ENCODE peak calls at places on chromosomes 3 and 15, in five cellular contexts. K is neural progenitor cell, R is OCI-LY7, N is brain microvascular endothelial cell, F is skeletal muscle cell. Z is an unnamed sample.

GRCh38 chr3:64354221-64354620 is 129.0 kb upstream of the PRICKLE2 start:
- DNase-seq in K (no peak), R (no peak), N (peak), F (no peak), Z (no peak)

GRCh38 chr15:92326236-92326635 is 67.4 kb upstream of the ST8SIA2 start:
- DNase-seq in K (no peak), R (no peak), N (no peak), F (no peak), Z (no peak)

GRCh38 chr3:86481031-86481430 is 509.9 kb downstream of the VGLL3 start:
- DNase-seq in K (no peak), R (no peak), N (no peak), F (no peak), Z (no peak)

GRCh38 chr3:28745904-28746617 is 397.4 kb upstream of the AZI2 start:
- DNase-seq in K (no peak), R (no peak), N (peak), F (peak), Z (no peak)

GRCh38 chr3:112671930-112672715 is 31.2 kb upstream of the CCDC80 start:
- DNase-seq in K (no peak), R (no peak), N (peak), F (peak), Z (peak)

GRCh38 chr3:182710557-182711157 is 82.6 kb upstream of the ATP11B start:
- DNase-seq in K (peak), R (peak), N (no peak), F (no peak), Z (peak)

GRCh38 chr3:9280477-9281219 is 31.2 kb upstream of the SRGAP3 start:
- DNase-seq in K (peak), R (no peak), N (no peak), F (no peak), Z (peak)

GRCh38 chr15:50562735-50563640 is 16.5 kb upstream of the USP50 start:
- DNase-seq in K (no peak), R (no peak), N (no peak), F (no peak), Z (peak)

GRCh38 chr3:149023951-149024350 is 32.6 kb downstream of the GYG1 start:
- DNase-seq in K (no peak), R (peak), N (no peak), F (no peak), Z (no peak)

GRCh38 chr3:38811822-38812221 is 4.2 kb downstream of the SCN10A start:
- DNase-seq in K (no peak), R (no peak), N (no peak), F (no peak), Z (no peak)

GRCh38 chr15:90529369-90530249 is at the start of gene CRTC3:
- DNase-seq in K (peak), R (peak), N (peak), F (no peak), Z (no peak)

GRCh38 chr15:52441846-52442245 is 86.8 kb downstream of the MYO5A start:
- DNase-seq in K (no peak), R (no peak), N (no peak), F (no peak), Z (no peak)

GRCh38 chr3:151864423-151865101 is 8.9 kb upstream of the SUCNR1 start:
- DNase-seq in K (no peak), R (no peak), N (peak), F (no peak), Z (peak)

GRCh38 chr15:73153447-73153846 is 101.2 kb downstream of the NEO1 start:
- DNase-seq in K (no peak), R (no peak), N (no peak), F (no peak), Z (no peak)

GRCh38 chr3:50126287-50127211 is 28.6 kb upstream of the SEMA3F start:
- DNase-seq in K (peak), R (no peak), N (no peak), F (no peak), Z (no peak)

GRCh38 chr3:52145736-52146110 is 8.5 kb downstream of the POC1A start:
- DNase-seq in K (no peak), R (no peak), N (no peak), F (no peak), Z (no peak)

GRCh38 chr15:92123848-92124631 is 269.6 kb upstream of the ST8SIA2 start:
- DNase-seq in K (no peak), R (no peak), N (no peak), F (no peak), Z (no peak)

GRCh38 chr3:89560546-89560945 is 453.1 kb downstream of the EPHA3 start:
- DNase-seq in K (no peak), R (no peak), N (peak), F (peak), Z (peak)

GRCh38 chr15:81358248-81358647 is 15.8 kb downstream of the TMC3 start:
- DNase-seq in K (no peak), R (no peak), N (no peak), F (no peak), Z (no peak)

GRCh38 chr3:109685084-109686079 is 348.0 kb upstream of the DPPA4 start:
- DNase-seq in K (no peak), R (no peak), N (peak), F (peak), Z (peak)

GRCh38 chr15:99123706-99124451 is 19.0 kb downstream of the SYNM start:
- DNase-seq in K (peak), R (no peak), N (peak), F (peak), Z (peak)

GRCh38 chr3:72489916-72490315 is 358.3 kb downstream of the SHQ1 start:
- DNase-seq in K (no peak), R (no peak), N (no peak), F (no peak), Z (no peak)

GRCh38 chr15:85100186-85100937 is 118.7 kb downstream of the PDE8A start:
- DNase-seq in K (no peak), R (peak), N (no peak), F (no peak), Z (no peak)

GRCh38 chr15:62969442-62970089 is 73.0 kb upstream of the TPM1 start:
- DNase-seq in K (no peak), R (no peak), N (no peak), F (no peak), Z (no peak)

GRCh38 chr15:60821462-60822061 is 342.6 kb upstream of the ICE2 start:
- DNase-seq in K (no peak), R (no peak), N (no peak), F (no peak), Z (no peak)

GRCh38 chr3:59262076-59262498 is 212.3 kb upstream of the CFAP20DC start:
- DNase-seq in K (no peak), R (peak), N (no peak), F (no peak), Z (no peak)

GRCh38 chr3:101183151-101183550 is 137.2 kb downstream of the IMPG2 start:
- DNase-seq in K (no peak), R (no peak), N (no peak), F (no peak), Z (no peak)

GRCh38 chr15:93068581-93069199 is 20.3 kb downstream of the RGMA start:
- DNase-seq in K (peak), R (no peak), N (no peak), F (no peak), Z (no peak)

GRCh38 chr15:74873756-74874424 is 725 bp upstream of the SCAMP2 start:
- DNase-seq in K (peak), R (peak), N (no peak), F (no peak), Z (no peak)

GRCh38 chr15:74010929-74011540 is 16.5 kb downstream of the PML start:
- DNase-seq in K (no peak), R (no peak), N (no peak), F (no peak), Z (no peak)

GRCh38 chr3:23612296-23612891 is 193.4 kb upstream of the UBE2E1 start:
- DNase-seq in K (no peak), R (no peak), N (peak), F (peak), Z (no peak)

GRCh38 chr3:130834476-130834875 is 59.4 kb upstream of the ATP2C1 start:
- DNase-seq in K (no peak), R (no peak), N (peak), F (no peak), Z (peak)

GRCh38 chr3:3927198-3927597 is 128.0 kb downstream of the LRRN1 start:
- DNase-seq in K (no peak), R (no peak), N (no peak), F (no peak), Z (no peak)

GRCh38 chr3:167710552-167710951 is 24.1 kb downstream of the PDCD10 start:
- DNase-seq in K (no peak), R (no peak), N (no peak), F (no peak), Z (no peak)

GRCh38 chr15:48855501-48856440 is 22.2 kb upstream of the EID1 start:
- DNase-seq in K (peak), R (no peak), N (peak), F (peak), Z (peak)

GRCh38 chr3:69353492-69353891 is 32.4 kb downstream of the FRMD4B start:
- DNase-seq in K (no peak), R (no peak), N (no peak), F (no peak), Z (no peak)

GRCh38 chr15:100602064-100602821 is at the start of the genes ASB7 and LINS1:
- DNase-seq in K (peak), R (peak), N (peak), F (peak), Z (peak)

GRCh38 chr15:51382787-51383186 is 41.3 kb downstream of the GLDN start:
- DNase-seq in K (peak), R (peak), N (peak), F (no peak), Z (peak)

Z was measured in astrocyte of the cerebellum.